ENCODE peak calls at places on chromosomes 1 and 21, in five cellular contexts. One of them, this sample, is unnamed.

GRCh38 chr1:12174789-12175455 is 8.1 kb downstream of the TNFRSF1B start:
- DNase-seq in astrocyte of the spinal cord: no peak
- DNase-seq in cardiac fibroblast: no peak
- DNase-seq in astrocyte of the cerebellum: no peak
- DNase-seq in IMR-90: no peak
- DNase-seq in this sample: no peak

GRCh38 chr1:41073971-41074370 is 52.4 kb upstream of the SLFNL1 start:
- DNase-seq in IMR-90: peak; percentile 79
- DNase-seq in astrocyte of the spinal cord: peak; percentile 54
- DNase-seq in astrocyte of the cerebellum: no peak
- DNase-seq in cardiac fibroblast: peak; percentile 79
- DNase-seq in this sample: no peak

GRCh38 chr1:218409946-218410510 is 64.9 kb downstream of the TGFB2 start:
- DNase-seq in astrocyte of the cerebellum: peak; percentile 20
- DNase-seq in astrocyte of the spinal cord: peak; percentile 46
- DNase-seq in cardiac fibroblast: peak; percentile 46
- DNase-seq in IMR-90: peak; percentile 50
- DNase-seq in this sample: no peak

GRCh38 chr1:198846506-198847010 is 207.7 kb downstream of the PTPRC start:
- DNase-seq in astrocyte of the cerebellum: no peak
- DNase-seq in IMR-90: no peak
- DNase-seq in cardiac fibroblast: peak; percentile 17
- DNase-seq in astrocyte of the spinal cord: no peak
- DNase-seq in this sample: no peak

GRCh38 chr1:234315091-234315541 is 58.1 kb upstream of the COA6 start:
- DNase-seq in cardiac fibroblast: peak; percentile 77
- DNase-seq in IMR-90: peak; percentile 76
- DNase-seq in astrocyte of the spinal cord: peak; percentile 61
- DNase-seq in astrocyte of the cerebellum: peak; percentile 55
- DNase-seq in this sample: no peak

GRCh38 chr1:151853411-151853930 is at the start of gene THEM5:
- DNase-seq in cardiac fibroblast: no peak
- DNase-seq in astrocyte of the spinal cord: no peak
- DNase-seq in IMR-90: no peak
- DNase-seq in astrocyte of the cerebellum: no peak
- DNase-seq in this sample: no peak

GRCh38 chr1:41783189-41783639 is 135.5 kb downstream of the HIVEP3 start:
- DNase-seq in IMR-90: peak; percentile 85
- DNase-seq in cardiac fibroblast: peak; percentile 82
- DNase-seq in astrocyte of the spinal cord: peak; percentile 79
- DNase-seq in astrocyte of the cerebellum: peak; percentile 32
- DNase-seq in this sample: no peak

GRCh38 chr1:37056201-37056764 is 22.0 kb upstream of the GRIK3 start:
- DNase-seq in cardiac fibroblast: no peak
- DNase-seq in IMR-90: no peak
- DNase-seq in astrocyte of the cerebellum: no peak
- DNase-seq in astrocyte of the spinal cord: no peak
- DNase-seq in this sample: no peak

GRCh38 chr1:17193222-17194132 is 11.5 kb upstream of the PADI1 start:
- DNase-seq in astrocyte of the spinal cord: no peak
- DNase-seq in cardiac fibroblast: no peak
- DNase-seq in astrocyte of the cerebellum: no peak
- DNase-seq in IMR-90: no peak
- DNase-seq in this sample: no peak

GRCh38 chr21:37008705-37009104 is 2.2 kb downstream of the RIPPLY3 start:
- DNase-seq in cardiac fibroblast: no peak
- DNase-seq in IMR-90: no peak
- DNase-seq in astrocyte of the cerebellum: no peak
- DNase-seq in astrocyte of the spinal cord: no peak
- DNase-seq in this sample: no peak

GRCh38 chr1:14666376-14666775 is 67.9 kb downstream of the KAZN start:
- DNase-seq in astrocyte of the spinal cord: peak; percentile 8
- DNase-seq in cardiac fibroblast: no peak
- DNase-seq in IMR-90: no peak
- DNase-seq in astrocyte of the cerebellum: no peak
- DNase-seq in this sample: no peak

GRCh38 chr1:201552941-201553341 is 14.0 kb downstream of the NAV1 start:
- DNase-seq in astrocyte of the spinal cord: peak; percentile 71
- DNase-seq in astrocyte of the cerebellum: no peak
- DNase-seq in IMR-90: peak; percentile 76
- DNase-seq in cardiac fibroblast: peak; percentile 47
- DNase-seq in this sample: no peak

GRCh38 chr1:16367968-16368910 is 1.2 kb downstream of the SZRD1 start:
- DNase-seq in cardiac fibroblast: peak; percentile 39
- DNase-seq in astrocyte of the spinal cord: peak; percentile 36
- DNase-seq in IMR-90: peak; percentile 60
- DNase-seq in astrocyte of the cerebellum: no peak
- DNase-seq in this sample: no peak

GRCh38 chr1:8238141-8239038 is 79.5 kb upstream of the SLC45A1 start:
- DNase-seq in IMR-90: peak; percentile 99
- DNase-seq in astrocyte of the spinal cord: peak; percentile 93
- DNase-seq in cardiac fibroblast: peak; percentile 99
- DNase-seq in astrocyte of the cerebellum: peak; percentile 49
- DNase-seq in this sample: no peak

GRCh38 chr1:233328661-233329498 is 1.4 kb downstream of the MAP3K21 start:
- DNase-seq in IMR-90: no peak
- DNase-seq in cardiac fibroblast: no peak
- DNase-seq in astrocyte of the cerebellum: no peak
- DNase-seq in astrocyte of the spinal cord: no peak
- DNase-seq in this sample: no peak

GRCh38 chr1:107687846-107688753 is 276.9 kb downstream of the VAV3 start:
- DNase-seq in IMR-90: no peak
- DNase-seq in astrocyte of the cerebellum: peak; percentile 18
- DNase-seq in cardiac fibroblast: no peak
- DNase-seq in astrocyte of the spinal cord: peak; percentile 42
- DNase-seq in this sample: no peak

GRCh38 chr21:44911384-44912157 is 9.1 kb downstream of the ITGB2 start:
- DNase-seq in astrocyte of the spinal cord: no peak
- DNase-seq in astrocyte of the cerebellum: no peak
- DNase-seq in cardiac fibroblast: no peak
- DNase-seq in IMR-90: no peak
- DNase-seq in this sample: peak; percentile 61

GRCh38 chr1:57447551-57447950 is 23.7 kb upstream of the DAB1 start:
- DNase-seq in IMR-90: no peak
- DNase-seq in cardiac fibroblast: no peak
- DNase-seq in astrocyte of the cerebellum: no peak
- DNase-seq in astrocyte of the spinal cord: no peak
- DNase-seq in this sample: no peak

GRCh38 chr1:188668083-188668482 is 1809.6 kb downstream of the BRINP3 start:
- DNase-seq in astrocyte of the cerebellum: no peak
- DNase-seq in cardiac fibroblast: no peak
- DNase-seq in IMR-90: no peak
- DNase-seq in astrocyte of the spinal cord: no peak
- DNase-seq in this sample: no peak

GRCh38 chr1:235090406-235091069 is 38.1 kb downstream of the TOMM20 start:
- DNase-seq in astrocyte of the cerebellum: peak; percentile 72
- DNase-seq in cardiac fibroblast: no peak
- DNase-seq in astrocyte of the spinal cord: peak; percentile 54
- DNase-seq in IMR-90: no peak
- DNase-seq in this sample: no peak

GRCh38 chr1:82386365-82387069 is 585.8 kb downstream of the ADGRL2 start:
- DNase-seq in IMR-90: no peak
- DNase-seq in astrocyte of the spinal cord: no peak
- DNase-seq in astrocyte of the cerebellum: no peak
- DNase-seq in cardiac fibroblast: no peak
- DNase-seq in this sample: no peak

GRCh38 chr1:34800214-34800613 is 7.4 kb downstream of the GJA4 start:
- DNase-seq in IMR-90: peak; percentile 14
- DNase-seq in astrocyte of the spinal cord: peak; percentile 5
- DNase-seq in cardiac fibroblast: peak; percentile 56
- DNase-seq in astrocyte of the cerebellum: no peak
- DNase-seq in this sample: no peak

GRCh38 chr1:64187646-64188045 is 15.8 kb upstream of the UBE2U start:
- DNase-seq in IMR-90: no peak
- DNase-seq in astrocyte of the spinal cord: no peak
- DNase-seq in astrocyte of the cerebellum: no peak
- DNase-seq in cardiac fibroblast: no peak
- DNase-seq in this sample: no peak

DNA sequence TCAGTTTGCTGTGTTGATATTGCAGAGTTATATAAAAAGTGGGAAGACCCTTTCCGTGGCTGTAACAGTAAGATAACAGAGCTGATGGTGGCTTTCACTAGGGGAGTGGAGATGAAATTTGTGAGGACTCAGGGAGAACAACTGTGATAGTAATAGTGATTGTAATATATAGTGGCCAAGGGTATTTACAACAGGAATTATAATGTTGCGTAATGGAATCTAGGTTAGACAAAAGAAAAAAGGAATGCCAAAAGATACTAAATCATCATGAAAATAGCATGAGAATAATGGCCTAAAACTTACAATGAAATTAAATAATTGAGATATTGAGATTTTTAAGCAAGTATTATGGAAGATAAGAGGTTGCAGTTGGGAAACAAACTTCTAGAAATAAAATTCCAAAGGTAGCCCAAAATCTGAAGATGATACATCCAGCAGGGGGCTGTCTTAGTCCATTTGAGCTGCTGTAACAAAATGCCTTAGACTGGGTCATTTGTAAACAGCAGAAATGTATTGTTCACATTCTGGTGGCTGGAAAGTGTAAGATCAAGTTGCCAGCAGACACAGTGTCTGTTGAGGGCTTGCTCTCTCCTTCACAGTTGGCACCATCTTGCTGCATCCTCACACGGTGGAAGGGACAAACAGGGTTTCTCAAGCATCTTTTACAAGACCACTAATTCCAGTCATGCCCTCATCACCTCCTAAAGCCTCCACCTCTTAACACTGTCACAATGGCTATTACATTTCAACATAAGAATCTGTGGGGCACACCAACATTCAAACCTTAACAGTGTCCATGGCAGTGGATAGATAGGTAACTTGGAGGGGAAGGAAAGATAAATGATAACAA is 711.2 kb downstream of the MRPL39 start:
- DNase-seq in IMR-90: peak; percentile 25
- DNase-seq in cardiac fibroblast: peak; percentile 2
- DNase-seq in astrocyte of the cerebellum: peak; percentile 43
- DNase-seq in astrocyte of the spinal cord: peak; percentile 52
- DNase-seq in this sample: no peak
- TF ChIP-seq CTCF in IMR-90: peak; percentile 43
- TF ChIP-seq CTCF in cardiac fibroblast: no peak
- TF ChIP-seq CTCF in astrocyte of the cerebellum: peak; percentile 62
- TF ChIP-seq CTCF in astrocyte of the spinal cord: peak; percentile 44
- TF ChIP-seq CTCF in this sample: peak; percentile 61

GRCh38 chr1:154867841-154868610 is 2.1 kb downstream of the KCNN3 start:
- DNase-seq in IMR-90: no peak
- DNase-seq in cardiac fibroblast: no peak
- DNase-seq in astrocyte of the cerebellum: no peak
- DNase-seq in astrocyte of the spinal cord: no peak
- DNase-seq in this sample: no peak

GRCh38 chr1:154869351-154870116 is 547 bp downstream of the KCNN3 start:
- DNase-seq in astrocyte of the spinal cord: peak; percentile 40
- DNase-seq in IMR-90: peak; percentile 38
- DNase-seq in astrocyte of the cerebellum: no peak
- DNase-seq in cardiac fibroblast: peak; percentile 34
- DNase-seq in this sample: no peak

GRCh38 chr1:154866257-154866994 is 3.7 kb downstream of the KCNN3 start:
- DNase-seq in astrocyte of the cerebellum: no peak
- DNase-seq in cardiac fibroblast: peak; percentile 23
- DNase-seq in astrocyte of the spinal cord: peak; percentile 32
- DNase-seq in IMR-90: peak; percentile 44
- DNase-seq in this sample: no peak

GRCh38 chr1:154865442-154866256 is 4.4 kb downstream of the KCNN3 start:
- DNase-seq in astrocyte of the cerebellum: no peak
- DNase-seq in cardiac fibroblast: no peak
- DNase-seq in IMR-90: no peak
- DNase-seq in astrocyte of the spinal cord: no peak
- DNase-seq in this sample: no peak

DNA sequence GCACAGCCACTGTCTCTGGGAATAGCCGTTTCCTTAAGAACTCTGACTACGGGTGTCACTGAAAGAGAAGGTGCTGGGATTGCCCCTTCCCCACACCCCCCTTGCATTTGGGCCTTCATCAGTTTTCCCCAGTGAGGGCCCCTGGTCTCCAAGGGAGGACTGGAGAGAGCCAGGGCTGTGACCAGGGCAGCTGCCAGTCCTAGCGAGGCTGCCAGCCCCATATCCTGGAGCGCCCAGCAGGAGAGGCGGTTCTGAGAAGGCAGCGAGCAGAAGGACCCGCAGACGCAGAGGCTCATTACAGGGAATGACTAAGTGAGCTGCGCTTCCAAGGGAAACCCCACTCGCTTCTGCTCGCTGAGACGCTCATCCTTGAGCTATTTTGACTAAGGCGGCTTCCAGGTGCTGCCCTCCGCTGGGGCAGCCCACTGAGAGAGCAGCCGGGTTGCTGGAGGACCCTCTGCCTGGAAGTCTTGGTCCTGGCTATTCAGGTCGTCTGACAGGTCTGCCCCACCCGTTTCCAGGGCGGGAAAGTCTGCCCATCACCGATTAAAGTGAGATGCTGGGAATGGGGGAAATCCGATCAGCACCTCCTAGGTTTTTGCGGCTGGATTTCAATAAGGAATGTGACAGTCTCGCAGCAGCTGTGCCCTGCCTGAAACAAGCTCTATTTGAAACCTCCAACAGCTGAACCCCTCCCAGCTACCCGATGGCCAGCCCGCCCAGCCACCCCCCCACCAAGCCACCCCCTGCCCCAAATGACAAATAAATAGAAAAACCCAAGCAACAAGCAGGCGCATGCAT is 2.9 kb downstream of the KCNN3 start:
- DNase-seq in IMR-90: peak; percentile 85
- DNase-seq in cardiac fibroblast: peak; percentile 77
- DNase-seq in astrocyte of the spinal cord: peak; percentile 79
- DNase-seq in astrocyte of the cerebellum: peak; percentile 43
- DNase-seq in this sample: peak; percentile 69
- TF ChIP-seq CTCF in IMR-90: no peak
- TF ChIP-seq CTCF in cardiac fibroblast: peak; percentile 9
- TF ChIP-seq CTCF in astrocyte of the spinal cord: no peak
- TF ChIP-seq CTCF in astrocyte of the cerebellum: no peak
- TF ChIP-seq CTCF in this sample: peak; percentile 15

GRCh38 chr1:50747394-50747793 is 212.7 kb downstream of the FAF1 start:
- DNase-seq in astrocyte of the spinal cord: no peak
- DNase-seq in cardiac fibroblast: no peak
- DNase-seq in astrocyte of the cerebellum: no peak
- DNase-seq in IMR-90: no peak
- DNase-seq in this sample: no peak

DNA sequence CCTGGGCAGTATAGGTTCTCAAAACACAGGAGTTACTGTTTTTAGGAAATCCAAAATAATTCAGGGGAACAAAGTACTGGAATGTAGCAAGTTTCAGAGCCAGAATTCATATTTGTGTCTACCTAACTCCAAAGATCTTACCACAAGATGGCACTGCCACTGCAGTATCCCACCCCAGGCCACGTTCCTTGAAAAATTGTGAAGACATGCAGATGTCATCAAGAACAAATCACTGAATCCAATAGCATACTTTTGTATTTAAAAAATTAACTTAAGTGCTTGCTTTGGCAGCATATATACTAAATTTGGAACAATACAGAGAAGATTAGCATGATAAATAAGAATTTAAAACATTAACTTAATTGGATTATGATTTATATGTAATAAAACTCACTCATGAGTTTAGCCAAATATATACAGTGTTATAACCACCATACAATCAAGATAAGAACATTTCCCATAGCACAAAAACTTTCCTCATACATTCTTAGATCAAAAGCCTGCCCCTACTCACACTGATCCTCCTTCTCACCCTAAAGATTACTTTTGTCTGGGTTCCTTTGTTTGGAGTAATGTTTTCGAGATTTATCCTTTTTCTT is 209.9 kb downstream of the FAF1 start:
- DNase-seq in cardiac fibroblast: peak; percentile 63
- DNase-seq in astrocyte of the cerebellum: peak; percentile 20
- DNase-seq in astrocyte of the spinal cord: peak; percentile 45
- DNase-seq in IMR-90: peak; percentile 36
- DNase-seq in this sample: no peak
- TF ChIP-seq CTCF in cardiac fibroblast: peak; percentile 59
- TF ChIP-seq CTCF in astrocyte of the cerebellum: peak; percentile 67
- TF ChIP-seq CTCF in astrocyte of the spinal cord: peak; percentile 61
- TF ChIP-seq CTCF in IMR-90: peak; percentile 53
- TF ChIP-seq CTCF in this sample: peak; percentile 23

GRCh38 chr1:13570924-13571323 is 12.7 kb upstream of the PDPN start:
- DNase-seq in IMR-90: no peak
- DNase-seq in astrocyte of the cerebellum: no peak
- DNase-seq in cardiac fibroblast: no peak
- DNase-seq in astrocyte of the spinal cord: no peak
- DNase-seq in this sample: no peak
- TF ChIP-seq CTCF in IMR-90: no peak
- TF ChIP-seq CTCF in astrocyte of the cerebellum: peak; percentile 23
- TF ChIP-seq CTCF in cardiac fibroblast: peak; percentile 43
- TF ChIP-seq CTCF in astrocyte of the spinal cord: peak; percentile 16
- TF ChIP-seq CTCF in this sample: peak; percentile 51